ENCODE peak calls at places on chromosomes 2 and 18, in nine cellular contexts. O, U, T, F, A, L, K, D and W are unnamed samples.

GRCh38 chr2:172281648-172282576 is 145.5 kb upstream of the ITGA6 start:
- DNase-seq in T (no peak), A (no peak), K (no peak), F (no peak), D (no peak), O (no peak), U (no peak), L (no peak), W (no peak)

GRCh38 chr2:223865907-223866508 is 28.6 kb upstream of the AP1S3 start:
- DNase-seq in L (no peak), F (no peak), A (no peak), K (no peak), D (no peak), U (no peak), O (no peak), T (no peak), W (no peak)

GRCh38 chr18:33870059-33870458 is 292.0 kb downstream of the ASXL3 start:
- DNase-seq in L (no peak), D (no peak), T (no peak), F (no peak), K (no peak), O (no peak), U (no peak), A (no peak), W (no peak)

GRCh38 chr2:156399950-156400703 is 36.1 kb upstream of the GPD2 start:
- DNase-seq in T (peak), A (peak), K (peak), O (peak), U (peak), F (peak), L (peak), D (peak), W (no peak)

GRCh38 chr2:125444106-125444505 is 1211.9 kb upstream of the GYPC start:
- DNase-seq in D (no peak), K (no peak), A (no peak), O (no peak), L (no peak), F (no peak), U (no peak), T (no peak), W (no peak)

GRCh38 chr2:24652265-24653232 is 140.6 kb downstream of the PTRHD1 start:
- DNase-seq in F (no peak), L (no peak), D (no peak), A (no peak), U (no peak), T (no peak), K (peak), O (no peak), W (no peak)

GRCh38 chr2:52079602-52080001 is 1047.7 kb upstream of the NRXN1 start:
- DNase-seq in L (no peak), F (no peak), K (no peak), U (no peak), O (no peak), T (no peak), D (no peak), A (no peak), W (no peak)

GRCh38 chr2:112793449-112793978 is 9.2 kb upstream of the IL1A start:
- DNase-seq in F (no peak), U (no peak), L (no peak), D (no peak), A (no peak), T (no peak), K (no peak), O (no peak), W (no peak)

GRCh38 chr2:202109737-202110184 is 36.7 kb downstream of the KIAA2012 start:
- DNase-seq in F (no peak), K (no peak), U (peak), L (no peak), D (no peak), T (peak), O (no peak), A (peak), W (peak)

GRCh38 chr2:39246382-39246980 is 2.7 kb upstream of the CDKL4 start:
- DNase-seq in K (no peak), T (no peak), L (no peak), D (no peak), U (no peak), F (no peak), A (no peak), O (no peak), W (no peak)

GRCh38 chr2:223530811-223531210 is 71.3 kb downstream of the SCG2 start:
- DNase-seq in K (no peak), T (no peak), A (no peak), D (no peak), U (no peak), F (no peak), O (no peak), L (no peak), W (no peak)

GRCh38 chr2:26469092-26469710 is 8.7 kb downstream of the OTOF start:
- DNase-seq in D (peak), U (no peak), K (peak), T (no peak), A (no peak), O (peak), L (peak), F (peak), W (no peak)

GRCh38 chr2:46298522-46299351 is 1.5 kb downstream of the EPAS1 start:
- DNase-seq in U (peak), A (peak), O (peak), K (no peak), T (peak), D (peak), L (no peak), F (peak), W (no peak)

GRCh38 chr2:216546231-216546630 is 47.6 kb downstream of the RPL37A start:
- DNase-seq in L (no peak), U (no peak), K (no peak), O (no peak), F (no peak), T (no peak), D (no peak), A (no peak), W (no peak)

GRCh38 chr2:133674066-133674432 is 105.8 kb upstream of the NCKAP5 start:
- DNase-seq in A (no peak), U (no peak), F (no peak), O (no peak), D (no peak), K (no peak), L (no peak), T (no peak), W (no peak)

GRCh38 chr2:133680399-133681044 is 112.3 kb upstream of the NCKAP5 start:
- DNase-seq in D (no peak), K (no peak), O (no peak), L (no peak), A (no peak), F (no peak), T (no peak), U (no peak), W (no peak)

GRCh38 chr2:133673570-133673969 is 105.3 kb upstream of the NCKAP5 start:
- DNase-seq in K (no peak), U (no peak), A (no peak), O (no peak), L (no peak), F (no peak), D (no peak), T (no peak), W (no peak)

GRCh38 chr2:133676392-133677130 is 108.3 kb upstream of the NCKAP5 start:
- DNase-seq in L (no peak), T (no peak), O (no peak), K (no peak), F (no peak), U (no peak), A (no peak), D (no peak), W (no peak)

GRCh38 chr2:133674433-133675331 is 106.4 kb upstream of the NCKAP5 start:
- DNase-seq in A (peak), O (no peak), F (peak), K (no peak), D (no peak), L (peak), T (peak), U (peak), W (peak)
- TF ChIP-seq EP300 in A (no peak), O (no peak), F (no peak), K (no peak), D (no peak), L (no peak), T (no peak), U (no peak), W (no peak)

GRCh38 chr2:176817061-176817565 is 395.5 kb upstream of the HNRNPA3 start:
- DNase-seq in A (no peak), U (no peak), F (no peak), T (no peak), O (no peak), L (no peak), D (no peak), K (no peak), W (no peak)
- TF ChIP-seq CTCF in A (no peak), U (no peak), F (no peak), T (no peak), O (no peak), L (no peak), D (no peak), K (peak), W (no peak)

GRCh38 chr2:160319700-160320099 is 119.6 kb upstream of the ITGB6 start:
- DNase-seq in K (no peak), U (no peak), O (no peak), A (no peak), T (no peak), L (no peak), F (no peak), D (no peak), W (no peak)

GRCh38 chr2:160322320-160322719 is 122.2 kb upstream of the ITGB6 start:
- DNase-seq in T (no peak), A (no peak), D (no peak), L (no peak), O (no peak), U (no peak), K (no peak), F (no peak), W (no peak)

GRCh38 chr2:160315337-160315736 is 115.3 kb upstream of the ITGB6 start:
- DNase-seq in F (no peak), O (no peak), T (no peak), K (no peak), D (no peak), L (no peak), U (no peak), A (no peak), W (no peak)

GRCh38 chr2:160321025-160321424 is 121.0 kb upstream of the ITGB6 start:
- DNase-seq in U (no peak), O (no peak), K (no peak), D (no peak), T (no peak), F (peak), L (no peak), A (no peak), W (no peak)

GRCh38 chr2:160317113-160318099 is 117.3 kb upstream of the ITGB6 start:
- DNase-seq in L (no peak), T (no peak), A (no peak), F (no peak), U (no peak), O (no peak), D (no peak), K (no peak), W (no peak)
- TF ChIP-seq EP300 in L (no peak), T (no peak), A (no peak), F (no peak), U (no peak), O (no peak), D (no peak), K (no peak), W (no peak)

GRCh38 chr2:3779650-3780049 is 76.3 kb downstream of the DCDC2C start:
- DNase-seq in F (no peak), L (no peak), K (no peak), U (no peak), D (no peak), A (no peak), T (no peak), O (no peak), W (no peak)
- TF ChIP-seq CTCF in F (no peak), L (no peak), K (no peak), U (no peak), D (no peak), A (no peak), T (no peak), O (no peak), W (no peak)

GRCh38 chr2:196159223-196159892 is 12.0 kb downstream of the STK17B start:
- DNase-seq in F (no peak), K (no peak), U (no peak), D (no peak), O (no peak), T (no peak), L (no peak), A (no peak), W (no peak)
- TF ChIP-seq EP300 in F (no peak), K (no peak), U (no peak), D (no peak), O (no peak), T (no peak), L (no peak), A (no peak), W (no peak)

DNA sequence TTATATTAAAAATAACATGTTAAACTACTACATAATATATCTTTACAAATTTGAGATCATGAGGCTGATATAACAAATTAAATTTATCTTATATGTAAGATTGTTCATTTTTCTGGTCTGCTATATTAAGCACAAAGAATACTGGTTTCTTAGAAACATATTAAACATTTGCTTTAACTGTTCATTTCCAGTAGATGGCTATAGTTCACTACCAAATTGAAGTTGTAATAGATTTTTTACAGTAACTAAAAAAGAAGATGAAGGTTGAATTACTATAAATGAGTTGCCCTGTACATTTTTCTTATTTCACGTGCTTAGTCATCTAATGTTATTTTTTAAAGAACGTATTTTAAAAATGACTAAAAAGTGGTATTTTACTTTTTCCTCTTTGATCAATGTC is 57.0 kb downstream of the ZNF407 start:
- DNase-seq in O (no peak), K (no peak), D (no peak), T (no peak), L (no peak), A (no peak), F (no peak), U (no peak), W (no peak)
- TF ChIP-seq CTCF in O (peak), K (no peak), D (no peak), T (no peak), L (no peak), A (no peak), F (no peak), U (no peak), W (no peak)

GRCh38 chr2:29113027-29113686 is 2.1 kb upstream of the CLIP4 start:
- DNase-seq in U (no peak), O (no peak), A (no peak), D (no peak), K (no peak), T (no peak), F (no peak), L (peak), W (no peak)
- TF ChIP-seq EP300 in U (no peak), O (no peak), A (no peak), D (no peak), K (no peak), T (no peak), F (no peak), L (no peak), W (no peak)

DNA sequence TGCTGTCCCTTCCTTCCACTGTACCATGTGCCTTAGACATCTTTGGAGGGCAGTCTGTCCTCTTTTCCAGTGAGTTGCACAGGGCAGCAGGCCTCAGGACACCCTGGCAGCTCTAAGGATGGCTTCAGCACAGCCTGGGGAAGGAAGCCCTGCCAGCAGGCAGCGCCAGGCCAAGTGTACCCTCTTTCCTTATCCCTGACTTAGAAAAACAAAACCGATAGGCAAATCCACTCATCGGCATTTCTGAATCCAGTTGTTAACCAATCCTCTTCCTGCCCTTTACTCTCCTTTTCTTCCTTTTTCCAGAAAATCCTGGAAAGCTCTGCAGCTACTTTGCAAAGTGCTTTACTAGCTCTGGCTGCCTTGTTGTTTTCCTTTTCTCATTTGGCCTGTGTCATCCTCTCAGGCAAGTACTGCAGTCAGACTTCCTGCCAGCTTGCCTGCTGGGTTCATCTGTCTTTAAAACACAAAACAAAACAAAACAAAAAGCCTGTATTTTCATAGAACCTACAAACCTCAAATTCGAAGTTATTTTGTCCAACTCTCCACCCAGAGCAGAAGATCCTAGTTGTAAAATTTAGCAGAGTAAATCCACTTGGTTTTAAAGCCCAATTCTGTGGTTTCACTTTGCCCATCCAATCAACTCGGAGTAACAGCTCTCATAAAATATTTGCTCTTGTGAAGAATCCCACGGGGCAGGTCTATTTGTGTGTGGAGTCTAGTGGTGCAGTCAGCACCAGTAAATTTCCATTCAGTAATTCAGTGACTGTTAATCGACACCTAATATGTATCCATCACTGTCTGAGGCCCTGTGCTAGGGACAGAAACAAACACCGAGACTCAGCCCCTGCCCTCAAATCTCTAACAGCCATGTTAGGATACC is 45.2 kb downstream of the PCBP1 start:
- DNase-seq in U (peak), A (no peak), T (no peak), L (peak), O (peak), K (no peak), F (peak), D (no peak), W (no peak)
- TF ChIP-seq CTCF in U (no peak), A (no peak), T (no peak), L (no peak), O (no peak), K (no peak), F (no peak), D (no peak), W (no peak)